ENCODE peak calls at places on chromosome 14, in ten cellular contexts. I is cardiac muscle cell; F is GM12864; K is CD8-positive, alpha-beta T cell; T is IMR-90; X is lower lobe of right lung; D is tibial nerve; A is AG04449; B is astrocyte; P is fibroblast of the aortic adventitia. C is an unnamed sample.

GRCh38 chr14:65098586-65098985 is 3.7 kb downstream of the MAX start:
- DNase-seq in I (no peak), F (peak; percentile 35), K (no peak), T (peak; percentile 46), X (no peak), D (no peak), A (no peak), B (no peak), P (peak; percentile 59), C (no peak)

GRCh38 chr14:66359500-66359899 is 126.7 kb upstream of the CCDC196 start:
- DNase-seq in I (peak; percentile 77), F (peak; percentile 39), K (peak; percentile 33), T (peak; percentile 64), X (no peak), D (no peak), A (no peak), B (peak; percentile 59), P (peak; percentile 81), C (peak; percentile 14)

GRCh38 chr14:76640923-76641395 is 120.3 kb upstream of the VASH1 start:
- DNase-seq in I (no peak), F (no peak), K (no peak), T (no peak), X (no peak), D (no peak), A (no peak), B (no peak), P (no peak), C (no peak)

GRCh38 chr14:24329073-24329663 is 5.7 kb downstream of the ADCY4 start:
- DNase-seq in I (no peak), F (no peak), K (no peak), T (no peak), X (no peak), D (no peak), A (no peak), B (no peak), P (no peak), C (no peak)

GRCh38 chr14:94001501-94002396 is 4.6 kb downstream of the CCDC197 start:
- DNase-seq in I (peak; percentile 84), F (no peak), K (peak; percentile 66), T (peak; percentile 67), X (peak; percentile 59), D (peak; percentile 22), A (no peak), B (peak; percentile 33), P (peak; percentile 76), C (peak; percentile 51)

GRCh38 chr14:105853089-105853906 is 326.9 kb downstream of the TMEM121 start:
- DNase-seq in I (no peak), F (no peak), K (peak; percentile 2), T (no peak), X (peak; percentile 42), D (no peak), A (no peak), B (no peak), P (no peak), C (peak; percentile 10)

GRCh38 chr14:93648440-93649168 is 139.7 kb downstream of the PRIMA1 start:
- DNase-seq in I (peak; percentile 30), F (no peak), K (no peak), T (no peak), X (no peak), D (no peak), A (no peak), B (no peak), P (peak; percentile 1), C (peak; percentile 3)

GRCh38 chr14:104886690-104887622 is 21.9 kb downstream of the CEP170B start:
- DNase-seq in I (no peak), F (no peak), K (no peak), T (no peak), X (peak; percentile 46), D (peak; percentile 9), A (no peak), B (no peak), P (no peak), C (peak; percentile 2)

GRCh38 chr14:51546099-51546498 is 105.6 kb upstream of the FRMD6 start:
- DNase-seq in I (no peak), F (no peak), K (no peak), T (no peak), X (no peak), D (no peak), A (no peak), B (no peak), P (peak; percentile 39), C (no peak)
- H3K4me3 ChIP-seq in I (no peak overlapping the region), F (no peak overlapping the region), K (no peak overlapping the region), T (no peak overlapping the region), X (no peak overlapping the region), D (no peak overlapping the region), A (no peak overlapping the region), B (no peak overlapping the region), P (no peak overlapping the region), C (no peak overlapping the region)

DNA sequence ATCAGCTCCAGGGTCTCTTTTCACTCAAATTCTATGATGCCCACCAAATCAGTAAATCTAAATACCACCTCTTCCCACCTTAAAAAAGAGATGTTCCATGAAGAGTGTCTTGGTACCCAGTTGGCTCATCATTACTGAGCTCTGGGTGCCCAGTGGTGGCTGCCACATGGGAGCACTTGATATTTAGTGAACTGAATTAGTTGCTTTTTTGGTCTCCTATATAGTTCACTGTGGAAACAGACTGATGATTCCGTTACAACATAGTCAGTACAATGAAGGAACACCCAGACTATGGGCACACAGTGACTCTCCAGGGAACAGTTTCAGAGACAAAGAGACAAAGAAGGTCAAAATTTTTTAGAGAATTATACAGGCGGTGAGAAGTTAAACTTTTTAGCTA is 14.7 kb upstream of the YY1 start:
- DNase-seq in I (no peak), F (no peak), K (no peak), T (no peak), X (no peak), D (no peak), A (no peak), B (no peak), P (no peak), C (no peak)
- H3K4me3 ChIP-seq in I (no peak overlapping the region), F (no peak overlapping the region), K (peak overlapping the region; percentile 95), T (no peak overlapping the region), X (no peak overlapping the region), D (no peak overlapping the region), A (no peak overlapping the region), B (no peak overlapping the region), P (no peak overlapping the region), C (no peak overlapping the region)

GRCh38 chr14:91173867-91174266 is 60.0 kb downstream of the DGLUCY start:
- DNase-seq in I (no peak), F (no peak), K (no peak), T (no peak), X (no peak), D (no peak), A (no peak), B (no peak), P (no peak), C (no peak)

GRCh38 chr14:91169951-91170350 is 56.1 kb downstream of the DGLUCY start:
- DNase-seq in I (no peak), F (no peak), K (no peak), T (no peak), X (no peak), D (no peak), A (no peak), B (no peak), P (no peak), C (no peak)

GRCh38 chr14:91170504-91171121 is 56.7 kb downstream of the DGLUCY start:
- DNase-seq in I (no peak), F (no peak), K (no peak), T (peak; percentile 25), X (no peak), D (no peak), A (no peak), B (peak; percentile 42), P (peak; percentile 71), C (no peak)

GRCh38 chr14:91173221-91173670 is 59.4 kb downstream of the DGLUCY start:
- DNase-seq in I (peak; percentile 82), F (peak; percentile 43), K (peak; percentile 82), T (peak; percentile 80), X (peak; percentile 87), D (peak; percentile 80), A (no peak), B (peak; percentile 48), P (peak; percentile 88), C (peak; percentile 80)

GRCh38 chr14:91171291-91171690 is 57.4 kb downstream of the DGLUCY start:
- DNase-seq in I (peak; percentile 8), F (no peak), K (no peak), T (no peak), X (no peak), D (no peak), A (no peak), B (no peak), P (no peak), C (no peak)
- H3K4me3 ChIP-seq in I (no peak overlapping the region), F (no peak overlapping the region), K (no peak overlapping the region), T (no peak overlapping the region), X (no peak overlapping the region), D (no peak overlapping the region), A (no peak overlapping the region), B (no peak overlapping the region), P (no peak overlapping the region), C (no peak overlapping the region)

GRCh38 chr14:22977434-22977683 is 5.0 kb downstream of the AJUBA start:
- DNase-seq in I (no peak), F (no peak), K (no peak), T (no peak), X (no peak), D (no peak), A (no peak), B (no peak), P (no peak), C (no peak)

GRCh38 chr14:22976620-22977433 is 5.5 kb downstream of the AJUBA start:
- DNase-seq in I (peak; percentile 36), F (no peak), K (no peak), T (peak; percentile 63), X (no peak), D (no peak), A (no peak), B (no peak), P (peak; percentile 61), C (peak; percentile 47)

GRCh38 chr14:22978873-22979671 is 3.3 kb downstream of the AJUBA start:
- DNase-seq in I (no peak), F (no peak), K (no peak), T (no peak), X (no peak), D (no peak), A (no peak), B (no peak), P (no peak), C (peak; percentile 88)

GRCh38 chr14:22978487-22978837 is 3.9 kb downstream of the AJUBA start:
- DNase-seq in I (no peak), F (no peak), K (no peak), T (no peak), X (no peak), D (no peak), A (no peak), B (no peak), P (no peak), C (no peak)

DNA sequence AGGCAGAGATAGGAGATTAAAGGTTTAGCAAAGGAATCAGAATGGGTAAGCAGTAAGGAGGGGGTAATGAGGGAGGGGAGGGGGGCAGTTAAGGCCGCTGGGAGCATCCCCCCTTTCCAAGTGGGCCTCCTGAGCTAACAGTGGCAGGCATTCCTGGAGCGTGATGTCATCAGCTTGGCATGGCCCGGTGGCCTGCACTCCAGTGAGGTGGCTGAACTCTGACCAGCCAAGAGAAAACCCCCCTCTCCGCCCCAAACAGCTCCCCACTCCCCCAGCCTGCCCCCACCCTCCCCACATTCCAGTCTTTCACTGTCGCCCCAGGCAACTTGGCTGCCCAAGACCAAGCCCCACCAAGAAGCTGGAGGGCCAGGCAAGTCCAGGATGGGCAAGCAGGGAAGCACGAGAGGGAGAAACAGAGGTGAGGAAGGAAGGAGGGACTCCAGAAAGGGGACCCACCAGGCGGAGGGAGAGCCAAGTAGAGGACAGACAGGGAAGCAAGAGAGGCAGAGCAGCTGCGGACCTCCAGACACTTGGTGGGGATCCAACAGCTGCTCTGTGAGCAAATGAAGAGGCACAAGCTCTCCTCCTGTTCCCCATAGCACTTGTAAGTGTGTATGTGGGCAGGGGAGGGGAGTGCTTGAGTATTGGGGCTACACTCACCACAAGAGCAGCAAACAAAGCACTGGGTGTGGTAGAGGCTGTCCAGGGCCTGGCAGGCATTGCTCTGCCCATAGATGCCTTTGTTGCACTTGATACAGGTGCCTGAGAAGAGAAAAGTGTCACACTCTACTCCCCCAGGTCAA is 4.5 kb downstream of the AJUBA start:
- DNase-seq in I (peak; percentile 87), F (no peak), K (no peak), T (peak; percentile 67), X (peak; percentile 82), D (no peak), A (peak; percentile 57), B (peak; percentile 62), P (peak; percentile 84), C (peak; percentile 96)
- H3K4me3 ChIP-seq in I (no peak overlapping the region), F (no peak overlapping the region), K (no peak overlapping the region), T (peak overlapping the region; percentile 7), X (peak overlapping the region; percentile 3), D (no peak overlapping the region), A (peak overlapping the region; percentile 91), B (peak overlapping the region; percentile 26), P (peak overlapping the region; percentile 28), C (peak overlapping the region; percentile 91)

C was measured in SJCRH30.